ENCODE peak calls at places on chromosomes 3 and 15, in eight cellular contexts. Y, L, M, V, N, K, R and D are unnamed samples.
A peak's percentile ranks its signal among the peaks of the same experiment; 100 is the strongest.

GRCh38 chr3:42830437-42831320 is 21.4 kb downstream of the ACKR2 start:
- DNase-seq in N (peak; percentile 46), M (peak; percentile 60), K (no peak), Y (no peak), L (no peak), R (no peak), V (no peak), D (no peak)

GRCh38 chr3:197244751-197245150 is 53.7 kb downstream of the DLG1 start:
- DNase-seq in R (no peak), L (no peak), Y (no peak), K (no peak), M (no peak), V (no peak), N (no peak), D (no peak)

GRCh38 chr3:12730511-12731234 is 28.4 kb downstream of the TMEM40 start:
- DNase-seq in R (no peak), V (no peak), K (no peak), L (no peak), M (no peak), Y (no peak), N (no peak), D (no peak)

GRCh38 chr3:129263161-129263910 is 13.9 kb downstream of the COPG1 start:
- DNase-seq in R (no peak), K (no peak), N (no peak), L (no peak), M (no peak), V (no peak), Y (no peak), D (no peak)

GRCh38 chr15:72193781-72194396 is 3.7 kb downstream of the GRAMD2A start:
- DNase-seq in V (no peak), N (no peak), Y (no peak), M (no peak), K (no peak), L (no peak), R (no peak), D (no peak)

GRCh38 chr15:95041297-95041696 is 809.9 kb downstream of the MCTP2 start:
- DNase-seq in N (no peak), M (no peak), L (no peak), K (no peak), R (no peak), Y (no peak), V (no peak), D (no peak)

GRCh38 chr3:30604566-30604965 is 1.8 kb upstream of the TGFBR2 start:
- DNase-seq in M (no peak), Y (no peak), R (no peak), L (no peak), K (no peak), N (no peak), V (no peak), D (no peak)

GRCh38 chr15:78093242-78094020 is 1.1 kb downstream of the SH2D7 start:
- DNase-seq in Y (no peak), V (no peak), R (no peak), L (no peak), N (no peak), K (no peak), M (peak; percentile 91), D (no peak)

GRCh38 chr3:124814620-124815421 is 72.3 kb downstream of the ITGB5 start:
- DNase-seq in V (no peak), K (no peak), Y (no peak), L (no peak), M (no peak), N (no peak), R (no peak), D (no peak)

GRCh38 chr3:28022916-28023315 is 218.5 kb upstream of the CMC1 start:
- DNase-seq in L (no peak), K (no peak), R (no peak), M (no peak), N (no peak), V (no peak), Y (no peak), D (no peak)

GRCh38 chr3:117916839-117917238 is 1117.8 kb downstream of the IGSF11 start:
- DNase-seq in N (no peak), V (no peak), R (no peak), K (no peak), Y (no peak), L (no peak), M (no peak), D (no peak)

GRCh38 chr3:157204431-157204830 is 44.5 kb upstream of the CCNL1 start:
- DNase-seq in R (no peak), M (peak; percentile 90), V (peak; percentile 26), L (no peak), K (no peak), Y (no peak), N (peak; percentile 46), D (no peak)

GRCh38 chr3:183762304-183762703 is 63.1 kb downstream of the MAP6D1 start:
- DNase-seq in N (no peak), L (no peak), R (no peak), Y (no peak), M (no peak), K (no peak), V (no peak), D (no peak)

GRCh38 chr15:68431792-68432401 is at the start of gene ITGA11:
- DNase-seq in Y (no peak), V (peak; percentile 21), L (no peak), M (peak; percentile 87), K (peak; percentile 59), N (peak; percentile 82), R (peak; percentile 70), D (no peak)

GRCh38 chr3:148759425-148759824 is 61.7 kb downstream of the AGTR1 start:
- DNase-seq in V (no peak), N (no peak), L (no peak), M (no peak), R (no peak), K (no peak), Y (no peak), D (no peak)

GRCh38 chr15:79673416-79674123 is 223.2 kb downstream of the MTHFS start:
- DNase-seq in Y (no peak), V (no peak), K (no peak), R (peak; percentile 50), L (peak; percentile 12), M (peak; percentile 47), N (no peak), D (peak; percentile 64)

GRCh38 chr3:186209810-186210752 is 101.2 kb upstream of the ETV5 start:
- DNase-seq in K (no peak), M (peak; percentile 68), N (peak; percentile 87), V (no peak), Y (no peak), R (no peak), L (peak; percentile 23), D (peak; percentile 46)

GRCh38 chr3:38165722-38166387 is 518 bp downstream of the OXSR1 start:
- DNase-seq in K (no peak), V (no peak), L (no peak), Y (peak; percentile 57), M (peak; percentile 74), N (peak; percentile 44), R (no peak), D (no peak)

GRCh38 chr3:105944721-105945120 is 75.9 kb upstream of the CBLB start:
- DNase-seq in R (no peak), N (no peak), Y (no peak), M (peak; percentile 54), V (no peak), L (no peak), K (no peak), D (no peak)

GRCh38 chr3:194112120-194113106 is 23.5 kb upstream of the HES1 start:
- DNase-seq in K (no peak), M (no peak), R (no peak), L (no peak), V (peak; percentile 89), N (peak; percentile 91), Y (peak; percentile 72), D (no peak)

GRCh38 chr3:25378912-25379311 is 49.2 kb upstream of the RARB start:
- DNase-seq in R (no peak), L (no peak), V (no peak), K (no peak), N (no peak), Y (no peak), M (no peak), D (no peak)

GRCh38 chr3:71421820-71422566 is 161.5 kb downstream of the FOXP1 start:
- DNase-seq in R (peak; percentile 42), N (no peak), L (peak; percentile 44), Y (no peak), V (no peak), K (no peak), M (no peak), D (peak; percentile 52)

GRCh38 chr3:196740476-196741400 is 1.1 kb downstream of the PAK2 start:
- DNase-seq in R (no peak), M (peak; percentile 77), L (peak; percentile 37), N (peak; percentile 63), V (peak; percentile 54), K (no peak), Y (no peak), D (no peak)

GRCh38 chr3:124529826-124530571 is 200.3 kb upstream of the UMPS start:
- DNase-seq in N (no peak), Y (no peak), V (no peak), L (no peak), R (no peak), M (no peak), K (no peak), D (no peak)

GRCh38 chr3:184282941-184283340 is 7.1 kb downstream of the ECE2 start:
- DNase-seq in K (no peak), V (no peak), L (no peak), N (no peak), R (no peak), M (no peak), Y (no peak), D (no peak)

GRCh38 chr3:14811733-14812132 is 7.0 kb upstream of the FGD5 start:
- DNase-seq in Y (no peak), M (no peak), K (no peak), R (no peak), N (no peak), L (no peak), V (no peak), D (no peak)

GRCh38 chr15:70342554-70343548 is 245.1 kb upstream of the TLE3 start:
- DNase-seq in Y (peak; percentile 27), M (no peak), K (no peak), L (no peak), V (no peak), N (no peak), R (no peak), D (no peak)

GRCh38 chr3:120093119-120093922 is 926 bp downstream of the GSK3B start:
- DNase-seq in K (peak; percentile 34), R (no peak), V (no peak), L (peak; percentile 16), N (peak; percentile 46), Y (no peak), M (peak; percentile 61), D (no peak)

GRCh38 chr3:193928354-193929209 is 207.4 kb upstream of the HES1 start:
- DNase-seq in L (no peak), V (no peak), Y (no peak), K (no peak), M (no peak), R (no peak), N (no peak), D (no peak)

GRCh38 chr3:62095756-62096155 is 277.6 kb downstream of the FEZF2 start:
- DNase-seq in V (no peak), R (no peak), Y (no peak), K (no peak), M (no peak), L (no peak), N (no peak), D (no peak)

GRCh38 chr3:68176600-68176999 is 522.2 kb upstream of the SUCLG2 start:
- DNase-seq in Y (no peak), M (no peak), R (no peak), V (no peak), N (no peak), K (no peak), L (no peak), D (no peak)

GRCh38 chr15:56367156-56367555 is 1.9 kb downstream of the TEX9 start:
- DNase-seq in L (no peak), V (no peak), Y (no peak), N (no peak), M (no peak), K (no peak), R (no peak), D (no peak)

GRCh38 chr3:192819001-192819569 is 91.7 kb upstream of the FGF12 start:
- DNase-seq in R (peak; percentile 28), N (no peak), K (no peak), V (no peak), M (peak; percentile 85), Y (no peak), L (peak; percentile 43), D (no peak)

GRCh38 chr3:150149651-150150051 is 179.0 kb upstream of the PFN2 start:
- DNase-seq in L (no peak), R (no peak), V (peak; percentile 79), M (peak; percentile 86), N (peak; percentile 30), Y (no peak), K (no peak), D (no peak)